ENCODE peak calls at places on chromosomes 7 and 10, in eight cellular contexts. C, Z, A, V, N, X, O and H are unnamed samples. For H4K20me1 and H3K79me2, the result is how much of the 10 kb centered on the place peaks cover.

GRCh38 chr10:110461088-110461487 is 36.6 kb upstream of the DUSP5 start:
- DNase-seq in X (no peak), Z (no peak), O (no peak), A (no peak), C (peak), N (no peak), V (no peak), H (peak)

GRCh38 chr10:53909791-53910190 is 891.2 kb downstream of the PCDH15 start:
- DNase-seq in O (no peak), V (no peak), Z (no peak), X (no peak), N (no peak), A (no peak), C (no peak), H (no peak)

GRCh38 chr10:90007226-90007625 is 305.8 kb downstream of the KIF20B start:
- DNase-seq in C (peak), Z (peak), A (peak), N (no peak), O (no peak), V (no peak), X (no peak), H (no peak)

GRCh38 chr10:117222552-117223412 is 18.1 kb upstream of the SLC18A2 start:
- DNase-seq in Z (no peak), C (no peak), V (no peak), X (no peak), O (no peak), N (no peak), A (no peak), H (no peak)

GRCh38 chr10:37488792-37489657 is 363.6 kb downstream of the ANKRD30A start:
- DNase-seq in X (no peak), C (no peak), V (no peak), A (no peak), O (no peak), Z (no peak), N (no peak), H (no peak)

GRCh38 chr7:220151-220841 is 27.9 kb downstream of the FAM20C start:
- DNase-seq in O (no peak), Z (no peak), C (no peak), X (peak), V (no peak), N (peak), A (no peak), H (no peak)

GRCh38 chr10:29392376-29393021 is 103.6 kb downstream of the LYZL1 start:
- DNase-seq in O (peak), X (peak), N (peak), C (no peak), Z (no peak), A (peak), V (no peak), H (no peak)

GRCh38 chr7:40720401-40720800 is 585.6 kb downstream of the SUGCT start:
- DNase-seq in Z (peak), C (no peak), N (no peak), V (no peak), A (peak), X (no peak), O (no peak), H (no peak)

GRCh38 chr10:125144693-125145623 is 15.4 kb downstream of the CTBP2 start:
- DNase-seq in A (peak), Z (peak), N (peak), X (peak), C (no peak), O (peak), V (peak), H (no peak)

GRCh38 chr7:37284805-37285211 is 163.9 kb downstream of the ELMO1 start:
- DNase-seq in Z (no peak), X (peak), O (peak), N (peak), C (no peak), A (no peak), V (peak), H (peak)

GRCh38 chr10:92880233-92880861 is 32.0 kb downstream of the EXOC6 start:
- DNase-seq in C (no peak), Z (peak), X (no peak), V (peak), O (no peak), A (peak), N (peak), H (peak)

GRCh38 chr10:124703778-124704427 is 40.3 kb downstream of the FAM53B start:
- DNase-seq in Z (no peak), V (no peak), A (no peak), N (no peak), C (no peak), O (no peak), X (no peak), H (no peak)

GRCh38 chr10:115171392-115171960 is 78.3 kb downstream of the ATRNL1 start:
- DNase-seq in C (no peak), Z (no peak), N (peak), O (no peak), X (no peak), A (peak), V (peak), H (peak)

GRCh38 chr10:31745612-31746376 is 182.8 kb downstream of the ARHGAP12 start:
- DNase-seq in O (no peak), A (peak), C (peak), V (peak), Z (peak), X (no peak), N (no peak), H (no peak)

GRCh38 chr7:40604601-40605438 is 470.0 kb downstream of the SUGCT start:
- DNase-seq in O (peak), Z (peak), C (no peak), X (peak), A (peak), V (peak), N (peak), H (no peak)

GRCh38 chr7:134892963-134893362 is 93.3 kb upstream of the AGBL3 start:
- DNase-seq in N (no peak), O (no peak), X (no peak), A (no peak), C (no peak), Z (no peak), V (no peak), H (no peak)

GRCh38 chr7:134894928-134895327 is 91.4 kb upstream of the AGBL3 start:
- DNase-seq in A (no peak), N (no peak), V (no peak), X (no peak), O (no peak), C (no peak), Z (no peak), H (no peak)

GRCh38 chr7:134896073-134896472 is 90.2 kb upstream of the AGBL3 start:
- DNase-seq in O (no peak), X (no peak), V (no peak), C (no peak), Z (no peak), N (no peak), A (no peak), H (no peak)

GRCh38 chr7:134892002-134892693 is 94.2 kb upstream of the AGBL3 start:
- DNase-seq in X (no peak), O (no peak), V (no peak), C (no peak), A (no peak), Z (no peak), N (no peak), H (no peak)

GRCh38 chr7:134893920-134894319 is 92.4 kb upstream of the AGBL3 start:
- DNase-seq in Z (no peak), C (no peak), X (no peak), N (no peak), V (no peak), O (no peak), A (no peak), H (no peak)
- H4K20me1 ChIP-seq in Z (half or more), C (under half), X (under half), N (under half), V (under half), O (under half), A (under half), H (under half)

DNA sequence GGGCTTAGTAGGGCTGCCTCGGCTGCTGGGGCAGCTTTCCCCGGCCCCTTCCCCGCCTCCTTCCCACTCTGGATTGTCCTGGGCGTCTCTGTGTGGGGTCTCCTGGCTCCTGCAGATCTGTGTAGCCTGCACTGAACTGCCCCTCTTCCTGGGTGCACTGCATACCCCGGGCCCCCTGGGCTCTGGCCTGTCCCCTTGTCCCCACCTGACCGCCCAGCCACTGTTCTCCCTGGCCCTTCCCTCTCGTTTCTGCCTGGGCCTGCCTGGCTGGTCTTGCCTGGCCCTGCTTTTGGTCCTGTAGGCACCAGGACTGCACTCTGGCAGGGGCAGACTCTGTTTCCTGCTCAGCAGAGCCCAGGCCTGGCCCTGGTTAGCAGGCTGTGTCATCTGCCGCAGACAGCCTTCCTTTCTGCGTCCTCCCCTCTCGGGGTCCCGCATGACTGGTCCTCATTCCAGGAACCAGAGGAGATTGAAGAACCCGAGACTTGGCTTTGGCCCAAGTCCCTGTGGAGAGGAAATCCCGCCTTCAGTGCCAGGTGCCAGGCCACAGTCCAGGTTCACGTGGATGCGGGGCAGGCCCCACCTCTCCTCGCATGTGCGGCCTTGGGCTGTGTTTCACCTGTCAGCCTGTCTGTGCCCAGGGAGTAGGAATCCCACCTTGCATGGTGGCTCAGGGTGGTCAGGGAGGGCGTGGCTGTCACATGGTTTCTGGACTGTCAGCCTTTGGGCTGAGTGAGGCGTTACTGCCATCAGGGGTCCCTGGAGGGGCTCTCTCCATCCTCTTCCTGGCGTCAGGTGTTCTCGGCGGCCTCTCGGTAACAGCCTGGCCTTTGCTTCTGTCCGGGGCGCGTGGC is 9.2 kb downstream of the INPP5A start:
- DNase-seq in C (no peak), V (no peak), X (no peak), N (no peak), O (peak), Z (no peak), A (no peak), H (no peak)
- H3K79me2 ChIP-seq in C (under half), V (under half), X (under half), N (under half), O (half or more), Z (half or more), A (half or more), H (under half)

DNA sequence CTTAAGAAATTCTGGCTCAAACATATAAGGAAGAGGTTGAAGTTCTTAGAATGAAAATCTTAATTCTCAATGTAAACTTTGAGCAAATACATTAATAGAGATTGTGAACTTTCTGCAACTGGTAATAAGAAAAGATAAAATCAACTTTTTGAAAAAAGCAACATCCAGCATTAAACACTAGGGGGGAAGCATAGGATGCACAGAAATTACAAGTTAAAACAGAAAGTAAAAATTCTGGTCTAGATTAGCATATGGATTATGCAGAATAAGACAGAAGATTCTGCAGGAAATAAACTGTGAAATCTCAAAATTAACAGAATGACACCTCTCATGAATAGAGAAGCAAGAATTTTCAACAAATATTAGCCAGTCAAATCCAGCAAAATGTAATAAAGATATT is 38.0 kb upstream of the CAV2 start:
- DNase-seq in C (no peak), N (no peak), O (no peak), V (no peak), A (no peak), X (no peak), Z (no peak), H (peak)
- TF ChIP-seq CTCF in C (no peak), N (no peak), O (no peak), V (no peak), A (peak), X (no peak), Z (no peak), H (peak)

GRCh38 chr10:101055416-101055815 is 6.4 kb upstream of the KAZALD1 start:
- DNase-seq in X (no peak), C (no peak), O (no peak), Z (no peak), V (no peak), A (no peak), N (no peak), H (no peak)

GRCh38 chr10:101054351-101054750 is 7.4 kb upstream of the KAZALD1 start:
- DNase-seq in C (no peak), X (no peak), V (no peak), A (no peak), O (no peak), N (no peak), Z (no peak), H (no peak)

GRCh38 chr10:101053516-101053915 is 8.3 kb upstream of the KAZALD1 start:
- DNase-seq in O (no peak), A (peak), X (no peak), C (no peak), Z (no peak), N (no peak), V (no peak), H (no peak)

GRCh38 chr10:101060036-101060950 is 1.5 kb upstream of the KAZALD1 start:
- DNase-seq in C (peak), V (peak), A (peak), X (peak), O (peak), N (peak), Z (peak), H (peak)

DNA sequence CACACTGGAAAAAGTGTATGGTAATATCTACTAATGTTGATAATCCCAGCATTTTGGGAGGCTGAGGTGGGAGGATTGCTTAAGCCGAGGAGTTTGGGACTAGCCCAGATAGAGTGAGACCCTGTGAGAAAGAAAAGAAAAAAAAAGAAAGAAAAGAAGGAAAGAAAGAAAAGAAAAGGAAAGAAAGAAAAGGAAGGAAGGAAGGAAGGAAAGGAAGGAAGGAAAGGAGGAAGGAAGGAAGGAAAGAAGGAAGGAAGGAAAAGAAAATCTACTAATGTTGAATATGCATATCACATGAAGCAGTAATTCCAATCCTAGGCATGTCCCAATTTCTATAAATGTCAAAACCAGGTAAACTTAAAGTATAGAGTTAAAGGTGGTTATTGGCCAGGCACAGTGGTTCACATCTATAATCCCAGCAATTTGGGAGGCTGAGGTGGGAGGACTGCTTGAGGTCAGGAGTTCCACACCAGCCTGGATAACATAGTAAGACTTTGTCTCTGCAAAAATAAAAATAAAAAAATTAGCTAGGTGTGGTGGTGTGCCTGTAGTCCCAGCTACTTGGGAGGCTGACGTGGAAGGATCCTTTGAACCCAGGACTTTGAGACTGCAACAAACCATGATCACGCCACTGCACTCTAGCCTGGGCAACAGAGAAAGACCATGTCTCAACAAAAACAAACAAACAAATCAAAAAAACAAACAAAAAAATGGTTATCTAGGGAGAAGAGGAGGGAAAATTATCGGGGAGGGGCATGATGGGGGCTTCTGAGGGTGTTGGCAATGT is 5.2 kb upstream of the KAZALD1 start:
- DNase-seq in Z (no peak), V (no peak), N (no peak), O (no peak), C (no peak), A (no peak), X (no peak), H (no peak)
- H4K20me1 ChIP-seq in Z (under half), V (under half), N (under half), O (half or more), C (under half), A (under half), X (under half), H (under half)